ENCODE peak calls at places on chromosome 13, in six cellular contexts. I, M, Y, D, J and Q are unnamed samples.

GRCh38 chr13:105721056-105721455 is 814.4 kb downstream of the EFNB2 start:
- DNase-seq in I (no peak), Y (no peak), J (no peak), M (no peak), D (no peak), Q (no peak)

GRCh38 chr13:96542986-96543385 is 451.3 kb downstream of the OXGR1 start:
- DNase-seq in J (no peak), M (no peak), D (no peak), Y (no peak), I (no peak), Q (no peak)

GRCh38 chr13:51781246-51782022 is 22.5 kb downstream of the DHRS12 start:
- DNase-seq in I (peak; percentile 24), Y (no peak), J (no peak), D (no peak), M (no peak), Q (no peak)

GRCh38 chr13:96991072-96991471 is 3.2 kb downstream of the OXGR1 start:
- DNase-seq in Y (no peak), M (no peak), I (no peak), D (no peak), J (no peak), Q (no peak)

GRCh38 chr13:101449971-101450748 is 2.3 kb upstream of the ITGBL1 start:
- DNase-seq in J (no peak), D (no peak), Y (no peak), I (peak; percentile 93), M (no peak), Q (no peak)

GRCh38 chr13:31846984-31847752 is 107.8 kb downstream of the RXFP2 start:
- DNase-seq in J (no peak), Y (no peak), I (no peak), M (no peak), D (no peak), Q (no peak)

GRCh38 chr13:100573121-100573520 is 15.5 kb downstream of the GGACT start:
- DNase-seq in D (peak; percentile 23), Y (peak; percentile 46), M (peak; percentile 61), J (peak; percentile 33), I (peak; percentile 82), Q (peak; percentile 32)

GRCh38 chr13:85419611-85420010 is 379.6 kb downstream of the SLITRK6 start:
- DNase-seq in M (no peak), Y (no peak), I (no peak), J (no peak), D (no peak), Q (no peak)

GRCh38 chr13:42807866-42808265 is 26.5 kb downstream of the FAM216B start:
- DNase-seq in I (peak; percentile 76), J (no peak), Y (no peak), M (no peak), D (no peak), Q (no peak)

GRCh38 chr13:112270951-112271350 is 105.2 kb upstream of the SPACA7 start:
- DNase-seq in D (no peak), Y (no peak), I (no peak), J (no peak), M (no peak), Q (no peak)

GRCh38 chr13:94345374-94346195 is 133.9 kb downstream of the DCT start:
- DNase-seq in I (peak; percentile 44), Y (no peak), J (no peak), M (no peak), D (no peak), Q (no peak)

GRCh38 chr13:110302154-110302553 is 4.8 kb downstream of the COL4A1 start:
- DNase-seq in Y (no peak), D (no peak), M (no peak), I (no peak), J (no peak), Q (no peak)

GRCh38 chr13:110298566-110299321 is 8.2 kb downstream of the COL4A1 start:
- DNase-seq in D (no peak), J (no peak), M (no peak), Y (peak; percentile 48), I (no peak), Q (no peak)

GRCh38 chr13:110301606-110302131 is 5.3 kb downstream of the COL4A1 start:
- DNase-seq in M (no peak), I (peak; percentile 90), D (no peak), Y (no peak), J (no peak), Q (no peak)

GRCh38 chr13:110301083-110301482 is 5.9 kb downstream of the COL4A1 start:
- DNase-seq in J (no peak), M (no peak), D (no peak), Y (no peak), I (no peak), Q (no peak)

DNA sequence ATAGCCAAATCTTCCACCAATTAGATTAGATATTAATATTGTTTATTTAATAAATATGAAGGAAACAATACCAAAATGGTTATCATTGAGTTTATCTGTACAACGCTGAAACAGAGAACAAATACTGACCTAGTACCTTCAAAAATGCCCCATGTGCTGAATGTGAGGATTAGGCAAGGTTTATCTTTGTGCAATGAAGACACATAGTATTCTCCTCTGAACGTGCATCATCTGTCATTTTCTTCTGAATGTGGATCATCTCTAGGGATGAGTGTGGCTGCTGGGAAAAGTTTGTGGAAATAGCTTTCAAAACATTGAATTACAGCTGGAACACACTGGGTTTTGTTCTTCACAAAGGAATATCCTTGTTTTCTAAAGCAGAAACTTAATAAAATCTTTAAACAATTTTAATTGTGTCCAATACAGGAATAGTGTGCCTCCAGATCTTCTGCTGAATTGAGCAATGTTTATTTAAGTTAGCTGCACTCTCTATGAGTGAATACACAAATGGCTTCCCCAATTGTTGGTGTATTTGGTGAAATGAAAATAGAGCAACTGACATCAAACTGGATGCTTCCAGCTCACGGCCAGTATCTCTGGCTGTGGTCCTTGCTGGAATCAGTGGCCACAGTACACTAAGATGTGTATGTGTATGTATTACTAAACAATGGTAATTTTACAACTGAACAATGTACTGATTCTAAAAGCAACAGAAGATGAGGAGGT is 6.7 kb downstream of the COL4A1 start:
- DNase-seq in D (no peak), I (peak; percentile 69), Y (no peak), M (no peak), J (no peak), Q (no peak)
- H3K4me1 ChIP-seq in D (no peaks in the 10 kb centered on the region), I (peaks cover 34% of the 10 kb centered on the region), Y (peaks cover 93% of the 10 kb centered on the region), M (no peaks in the 10 kb centered on the region), J (peaks cover 100% of the 10 kb centered on the region), Q (no peaks in the 10 kb centered on the region)

GRCh38 chr13:102862624-102863210 is 16.9 kb downstream of the ERCC5 start:
- DNase-seq in D (no peak), J (no peak), I (no peak), M (no peak), Y (no peak), Q (no peak)
- H3K36me3 ChIP-seq in D (peaks cover 86% of the 10 kb centered on the region), J (peaks cover 97% of the 10 kb centered on the region), I (peaks cover 49% of the 10 kb centered on the region), M (peaks cover 77% of the 10 kb centered on the region), Y (peaks cover 53% of the 10 kb centered on the region), Q (peaks cover 89% of the 10 kb centered on the region)

GRCh38 chr13:110646442-110647364 is 31.4 kb downstream of the NAXD start:
- DNase-seq in I (no peak), M (no peak), J (no peak), Y (no peak), D (no peak), Q (no peak)

GRCh38 chr13:110645750-110646149 is 30.4 kb downstream of the NAXD start:
- DNase-seq in Y (no peak), M (no peak), J (no peak), I (no peak), D (no peak), Q (no peak)

GRCh38 chr13:110643768-110644421 is 28.6 kb downstream of the NAXD start:
- DNase-seq in I (no peak), M (no peak), Y (no peak), D (no peak), J (no peak), Q (no peak)

GRCh38 chr13:110643324-110643723 is 28.0 kb downstream of the NAXD start:
- DNase-seq in J (no peak), I (no peak), Y (no peak), M (no peak), D (no peak), Q (no peak)

GRCh38 chr13:110644892-110645521 is 29.7 kb downstream of the NAXD start:
- DNase-seq in J (peak; percentile 65), M (peak; percentile 27), D (peak; percentile 20), Y (peak; percentile 57), I (peak; percentile 55), Q (peak; percentile 27)
- H3K4me3 ChIP-seq in J (no peak overlapping the region), M (no peak overlapping the region), D (no peak overlapping the region), Y (no peak overlapping the region), I (no peak overlapping the region), Q (no peak overlapping the region)

GRCh38 chr13:21060827-21061076 is 634 bp downstream of the LATS2 start:
- DNase-seq in I (no peak), Y (peak; percentile 66), D (no peak), M (no peak), J (peak; percentile 60), Q (no peak)
- H3K4me1 ChIP-seq in I (peaks cover 18% of the 10 kb centered on the region), Y (peaks cover 55% of the 10 kb centered on the region), D (peaks cover 4% of the 10 kb centered on the region), M (peaks cover 6% of the 10 kb centered on the region), J (peaks cover 62% of the 10 kb centered on the region), Q (no peaks in the 10 kb centered on the region)

DNA sequence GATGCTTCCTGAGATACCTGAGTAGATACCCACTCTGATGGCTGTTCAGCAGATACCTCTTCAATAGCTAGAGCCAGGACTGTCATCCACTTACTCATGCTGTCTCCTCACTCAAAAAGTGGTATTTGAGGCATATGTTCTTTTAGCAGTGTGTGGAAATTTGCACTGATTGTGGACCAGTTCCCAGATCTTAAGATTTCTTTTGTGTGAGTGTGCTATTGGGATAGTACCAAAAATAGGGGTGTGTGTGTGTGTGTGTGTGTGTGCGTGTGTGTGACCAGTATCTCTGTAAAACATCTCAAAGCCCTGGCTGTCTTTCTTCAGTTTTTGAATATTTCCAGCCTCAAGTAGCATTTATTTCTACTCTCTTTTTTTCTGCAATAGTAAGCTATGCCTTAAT is 108.3 kb downstream of the SLITRK5 start:
- DNase-seq in Y (no peak), I (no peak), D (no peak), J (no peak), M (no peak), Q (no peak)
- H3K36me3 ChIP-seq in Y (no peaks in the 10 kb centered on the region), I (no peaks in the 10 kb centered on the region), D (no peaks in the 10 kb centered on the region), J (no peaks in the 10 kb centered on the region), M (no peaks in the 10 kb centered on the region), Q (no peaks in the 10 kb centered on the region)

GRCh38 chr13:79401259-79402071 is 4.6 kb downstream of the RBM26 start:
- DNase-seq in M (no peak), J (no peak), D (no peak), I (no peak), Y (no peak), Q (no peak)
- H3K4me3 ChIP-seq in M (no peak overlapping the region), J (no peak overlapping the region), D (no peak overlapping the region), I (no peak overlapping the region), Y (no peak overlapping the region), Q (no peak overlapping the region)